ENCODE peak calls at places on chromosomes 5 and 9, in four cellular contexts. W is HS-5, N is kidney glomerular epithelial cell, I is left ventricle myocardium inferior. L is an unnamed sample.

GRCh38 chr5:14663734-14664269 is 716 bp upstream of the OTULIN start:
- DNase-seq in W (no peak), N (no peak), I (no peak), L (no peak)

GRCh38 chr5:121432-121831 is 29.5 kb downstream of the PLEKHG4B start:
- DNase-seq in W (no peak), N (no peak), I (no peak), L (no peak)

GRCh38 chr9:72954431-72955420 is 1.9 kb upstream of the ALDH1A1 start:
- DNase-seq in W (no peak), N (no peak), I (no peak), L (no peak)

GRCh38 chr5:38660194-38660668 is 103.8 kb upstream of the LIFR start:
- DNase-seq in W (no peak), N (peak; percentile 61), I (no peak), L (no peak)

GRCh38 chr5:17719592-17719991 is 85.3 kb downstream of the TAF11L14 start:
- DNase-seq in W (no peak), N (no peak), I (no peak), L (no peak)

GRCh38 chr5:148663509-148663908 is 9.2 kb upstream of the HTR4 start:
- DNase-seq in W (no peak), N (no peak), I (no peak), L (no peak)

GRCh38 chr9:532707-533106 is 308.8 kb upstream of the DMRT1 start:
- DNase-seq in W (no peak), N (no peak), I (no peak), L (no peak)

GRCh38 chr9:38387751-38388150 is 4.8 kb upstream of the ALDH1B1 start:
- DNase-seq in W (no peak), N (no peak), I (no peak), L (no peak)

GRCh38 chr9:17587113-17587512 is 8.2 kb downstream of the SH3GL2 start:
- DNase-seq in W (no peak), N (no peak), I (no peak), L (no peak)

GRCh38 chr9:90256345-90256744 is 386.3 kb downstream of the DIRAS2 start:
- DNase-seq in W (no peak), N (no peak), I (no peak), L (no peak)

GRCh38 chr5:133147411-133147810 is 95.6 kb downstream of the HSPA4 start:
- DNase-seq in W (no peak), N (no peak), I (no peak), L (no peak)

GRCh38 chr9:134568756-134569155 is 72.8 kb upstream of the COL5A1 start:
- DNase-seq in W (no peak), N (no peak), I (no peak), L (no peak)

GRCh38 chr5:6732634-6733410 is 19.6 kb downstream of the TENT4A start:
- DNase-seq in W (peak; percentile 68), N (peak; percentile 77), I (peak; percentile 36), L (no peak)